ENCODE peak calls at places on chromosomes 7 and 10, in nine cellular contexts. S is IMR-90; J is activated CD4-positive, alpha-beta T cell treated with anti-CD3 and anti-CD28 coated beads for 36 hours; Q is astrocyte of the hippocampus; R is nephron progenitor cell; Y is GM12891; U is neural progenitor cell; M is occipital lobe; I is 8988T. V is an unnamed sample.

GRCh38 chr7:40234046-40234445 is 99.2 kb downstream of the SUGCT start:
- DNase-seq in R (no peak), Y (no peak), I (no peak), M (no peak), U (no peak), S (no peak), Q (no peak), J (peak), V (no peak)

GRCh38 chr7:30880941-30881340 is 30.7 kb upstream of the AQP1 start:
- DNase-seq in U (peak), S (no peak), I (no peak), M (no peak), J (no peak), Y (no peak), R (no peak), Q (no peak), V (no peak)

GRCh38 chr10:15346440-15347141 is 24.5 kb downstream of the FAM171A1 start:
- DNase-seq in I (no peak), Y (no peak), U (no peak), M (no peak), S (peak), Q (no peak), R (no peak), J (no peak), V (no peak)

GRCh38 chr7:123571684-123572083 is 14.1 kb upstream of the NDUFA5 start:
- DNase-seq in M (no peak), S (peak), Y (no peak), R (no peak), I (no peak), U (no peak), J (no peak), Q (no peak), V (no peak)

GRCh38 chr10:79007037-79007842 is 61.5 kb upstream of the ZMIZ1 start:
- DNase-seq in R (no peak), Q (no peak), Y (no peak), U (no peak), I (no peak), S (no peak), J (no peak), M (no peak), V (no peak)

GRCh38 chr10:12419279-12419847 is 70.0 kb downstream of the CAMK1D start:
- DNase-seq in I (peak), S (peak), Q (peak), Y (no peak), M (no peak), J (peak), R (no peak), U (no peak), V (peak)

GRCh38 chr7:88291401-88292173 is 15.1 kb downstream of the STEAP4 start:
- DNase-seq in U (no peak), Q (peak), S (peak), R (no peak), J (no peak), Y (no peak), I (no peak), M (no peak), V (no peak)

GRCh38 chr10:70887804-70888800 is at the start of gene PCBD1:
- DNase-seq in U (peak), J (peak), R (peak), M (peak), I (peak), S (peak), Q (peak), Y (peak), V (peak)

GRCh38 chr10:36211856-36212255 is 569.8 kb upstream of the FZD8 start:
- DNase-seq in M (no peak), S (no peak), J (no peak), Y (no peak), U (no peak), I (no peak), R (no peak), Q (no peak), V (no peak)

GRCh38 chr10:1195828-1196227 is 139.6 kb downstream of the WDR37 start:
- DNase-seq in Y (no peak), Q (no peak), J (no peak), I (no peak), S (no peak), U (peak), R (no peak), M (no peak), V (no peak)

GRCh38 chr7:51295435-51296269 is 21.0 kb downstream of the COBL start:
- DNase-seq in S (no peak), M (no peak), J (no peak), Y (no peak), R (no peak), U (no peak), Q (no peak), I (no peak), V (no peak)

GRCh38 chr10:128220011-128220410 is 93.8 kb upstream of the MKI67 start:
- DNase-seq in Y (no peak), I (no peak), Q (no peak), J (no peak), M (no peak), U (no peak), S (no peak), R (no peak), V (no peak)

GRCh38 chr7:25207887-25208286 is 20.4 kb downstream of the NPVF start:
- DNase-seq in U (no peak), R (no peak), S (no peak), J (no peak), M (no peak), Y (no peak), Q (no peak), I (no peak), V (no peak)

GRCh38 chr7:74490546-74490945 is 36.8 kb downstream of the GTF2IRD1 start:
- DNase-seq in U (no peak), R (no peak), Q (no peak), J (no peak), M (peak), Y (no peak), I (no peak), S (no peak), V (no peak)

V was measured in activated CD4-positive, alpha-beta memory T cell treated with anti-CD3 and anti-CD28 coated beads for 36 hours.